ENCODE peak calls at places on chromosomes 16 and 17, in nine cellular contexts. One of them, this sample, is unnamed.

GRCh38 chr17:47279062-47279801 is 25.6 kb downstream of the ITGB3 start:
- DNase-seq in LoVo: peak
- DNase-seq in COR-L47: no peak
- DNase-seq in aorta: peak
- DNase-seq in GM23248: peak
- DNase-seq in fibroblast of mammary gland: peak
- DNase-seq in HuH-7.5: no peak
- DNase-seq in ELF-1: peak
- DNase-seq in endothelial cell of umbilical vein: peak
- DNase-seq in this sample: no peak

GRCh38 chr17:60354223-60354622 is 37.7 kb downstream of the USP32 start:
- DNase-seq in fibroblast of mammary gland: peak
- DNase-seq in HuH-7.5: no peak
- DNase-seq in endothelial cell of umbilical vein: peak
- DNase-seq in LoVo: no peak
- DNase-seq in GM23248: peak
- DNase-seq in aorta: no peak
- DNase-seq in ELF-1: no peak
- DNase-seq in COR-L47: no peak
- DNase-seq in this sample: no peak

GRCh38 chr17:44990994-44991393 is 22.9 kb upstream of the C1QL1 start:
- DNase-seq in ELF-1: no peak
- DNase-seq in LoVo: no peak
- DNase-seq in COR-L47: no peak
- DNase-seq in fibroblast of mammary gland: no peak
- DNase-seq in HuH-7.5: no peak
- DNase-seq in endothelial cell of umbilical vein: no peak
- DNase-seq in GM23248: no peak
- DNase-seq in aorta: no peak
- DNase-seq in this sample: no peak

GRCh38 chr17:16352303-16352837 is 899 bp downstream of the CENPV start:
- DNase-seq in LoVo: peak
- DNase-seq in COR-L47: peak
- DNase-seq in fibroblast of mammary gland: peak
- DNase-seq in endothelial cell of umbilical vein: peak
- DNase-seq in ELF-1: peak
- DNase-seq in HuH-7.5: peak
- DNase-seq in aorta: peak
- DNase-seq in GM23248: peak
- DNase-seq in this sample: no peak

GRCh38 chr16:67284699-67285646 is 5.6 kb downstream of the PLEKHG4 start:
- DNase-seq in HuH-7.5: peak
- DNase-seq in COR-L47: peak
- DNase-seq in GM23248: peak
- DNase-seq in ELF-1: peak
- DNase-seq in aorta: no peak
- DNase-seq in LoVo: peak
- DNase-seq in fibroblast of mammary gland: peak
- DNase-seq in endothelial cell of umbilical vein: peak
- DNase-seq in this sample: no peak

GRCh38 chr16:80986557-80986956 is 20.1 kb downstream of the CMC2 start:
- DNase-seq in ELF-1: no peak
- DNase-seq in LoVo: no peak
- DNase-seq in GM23248: no peak
- DNase-seq in COR-L47: no peak
- DNase-seq in HuH-7.5: no peak
- DNase-seq in endothelial cell of umbilical vein: no peak
- DNase-seq in fibroblast of mammary gland: no peak
- DNase-seq in aorta: no peak
- DNase-seq in this sample: no peak

GRCh38 chr17:50634123-50634914 is at the start of gene ABCC3:
- DNase-seq in HuH-7.5: peak
- DNase-seq in fibroblast of mammary gland: peak
- DNase-seq in COR-L47: no peak
- DNase-seq in ELF-1: no peak
- DNase-seq in endothelial cell of umbilical vein: no peak
- DNase-seq in LoVo: peak
- DNase-seq in GM23248: peak
- DNase-seq in aorta: peak
- DNase-seq in this sample: no peak

GRCh38 chr17:58232707-58233156 is 5.7 kb upstream of the LPO start:
- DNase-seq in aorta: no peak
- DNase-seq in LoVo: no peak
- DNase-seq in HuH-7.5: no peak
- DNase-seq in GM23248: peak
- DNase-seq in COR-L47: no peak
- DNase-seq in endothelial cell of umbilical vein: no peak
- DNase-seq in fibroblast of mammary gland: peak
- DNase-seq in ELF-1: peak
- DNase-seq in this sample: no peak

GRCh38 chr17:76151896-76152454 is 10.9 kb upstream of the FOXJ1 start:
- DNase-seq in GM23248: no peak
- DNase-seq in endothelial cell of umbilical vein: no peak
- DNase-seq in fibroblast of mammary gland: no peak
- DNase-seq in COR-L47: no peak
- DNase-seq in ELF-1: no peak
- DNase-seq in aorta: no peak
- DNase-seq in HuH-7.5: no peak
- DNase-seq in LoVo: no peak
- DNase-seq in this sample: no peak

GRCh38 chr17:70521821-70522256 is 352.5 kb downstream of the KCNJ2 start:
- DNase-seq in aorta: peak
- DNase-seq in fibroblast of mammary gland: peak
- DNase-seq in COR-L47: peak
- DNase-seq in ELF-1: no peak
- DNase-seq in GM23248: no peak
- DNase-seq in LoVo: no peak
- DNase-seq in HuH-7.5: no peak
- DNase-seq in endothelial cell of umbilical vein: peak
- DNase-seq in this sample: no peak

GRCh38 chr16:30065943-30066881 is 652 bp downstream of the ALDOA start:
- DNase-seq in fibroblast of mammary gland: peak
- DNase-seq in ELF-1: no peak
- DNase-seq in endothelial cell of umbilical vein: no peak
- DNase-seq in HuH-7.5: no peak
- DNase-seq in aorta: no peak
- DNase-seq in GM23248: peak
- DNase-seq in COR-L47: no peak
- DNase-seq in LoVo: no peak
- DNase-seq in this sample: no peak

This sample was measured in NCI-H1048.